ENCODE peak calls at places on chromosomes 2 and 18, in eight cellular contexts. X is brain microvascular endothelial cell, C is AG04449, Z is HFF-Myc, H is right atrium auricular region, L is IMR-90, Q is heart right ventricle, S is nephron progenitor cell. G is an unnamed sample.

GRCh38 chr2:241636983-241637232 is at the start of gene THAP4:
- DNase-seq in X (no peak), C (no peak), Z (no peak), H (no peak), L (no peak), Q (peak), S (peak), G (no peak)

GRCh38 chr2:236136483-236136882 is 31.7 kb downstream of the GBX2 start:
- DNase-seq in X (no peak), C (no peak), Z (no peak), H (no peak), L (no peak), Q (no peak), S (no peak), G (no peak)

GRCh38 chr2:212548459-212548815 is 9.8 kb upstream of the ERBB4 start:
- DNase-seq in X (peak), C (no peak), Z (peak), H (no peak), L (peak), Q (no peak), S (no peak), G (no peak)

GRCh38 chr18:76099931-76100457 is 395.0 kb downstream of the ZNF516 start:
- DNase-seq in X (no peak), C (no peak), Z (no peak), H (no peak), L (no peak), Q (no peak), S (no peak), G (no peak)

GRCh38 chr2:136767030-136767429 is 1.7 kb downstream of the THSD7B start:
- DNase-seq in X (no peak), C (no peak), Z (no peak), H (no peak), L (no peak), Q (no peak), S (no peak), G (no peak)

GRCh38 chr2:39780825-39781600 is 2.0 kb upstream of the THUMPD2 start:
- DNase-seq in X (no peak), C (no peak), Z (no peak), H (no peak), L (no peak), Q (no peak), S (no peak), G (no peak)

GRCh38 chr2:75309596-75310290 is 110.4 kb upstream of the TACR1 start:
- DNase-seq in X (no peak), C (no peak), Z (no peak), H (no peak), L (peak), Q (no peak), S (no peak), G (no peak)

GRCh38 chr18:45702871-45703270 is 21.1 kb upstream of the SLC14A1 start:
- DNase-seq in X (no peak), C (no peak), Z (no peak), H (no peak), L (peak), Q (no peak), S (no peak), G (no peak)

GRCh38 chr18:33459612-33460011 is 19.1 kb upstream of the CCDC178 start:
- DNase-seq in X (no peak), C (no peak), Z (no peak), H (no peak), L (no peak), Q (no peak), S (no peak), G (no peak)

GRCh38 chr2:127122351-127123027 is 15.5 kb upstream of the BIN1 start:
- DNase-seq in X (no peak), C (no peak), Z (no peak), H (peak), L (no peak), Q (no peak), S (no peak), G (no peak)

GRCh38 chr18:34659579-34660517 is 50.2 kb upstream of the DTNA start:
- DNase-seq in X (peak), C (peak), Z (peak), H (peak), L (peak), Q (peak), S (peak), G (no peak)

GRCh38 chr2:137208361-137208973 is 443.1 kb downstream of the THSD7B start:
- DNase-seq in X (peak), C (no peak), Z (no peak), H (no peak), L (no peak), Q (no peak), S (no peak), G (no peak)

GRCh38 chr2:221747289-221747972 is 175.3 kb upstream of the EPHA4 start:
- DNase-seq in X (no peak), C (no peak), Z (no peak), H (no peak), L (no peak), Q (no peak), S (no peak), G (no peak)

GRCh38 chr2:82282111-82282882 is 1977.7 kb upstream of the LRRTM1 start:
- DNase-seq in X (no peak), C (no peak), Z (no peak), H (no peak), L (no peak), Q (no peak), S (peak), G (no peak)
- TF ChIP-seq CTCF in X (peak), C (no peak), Z (no peak), H (no peak), L (no peak), Q (no peak), S (peak), G (no peak)

DNA sequence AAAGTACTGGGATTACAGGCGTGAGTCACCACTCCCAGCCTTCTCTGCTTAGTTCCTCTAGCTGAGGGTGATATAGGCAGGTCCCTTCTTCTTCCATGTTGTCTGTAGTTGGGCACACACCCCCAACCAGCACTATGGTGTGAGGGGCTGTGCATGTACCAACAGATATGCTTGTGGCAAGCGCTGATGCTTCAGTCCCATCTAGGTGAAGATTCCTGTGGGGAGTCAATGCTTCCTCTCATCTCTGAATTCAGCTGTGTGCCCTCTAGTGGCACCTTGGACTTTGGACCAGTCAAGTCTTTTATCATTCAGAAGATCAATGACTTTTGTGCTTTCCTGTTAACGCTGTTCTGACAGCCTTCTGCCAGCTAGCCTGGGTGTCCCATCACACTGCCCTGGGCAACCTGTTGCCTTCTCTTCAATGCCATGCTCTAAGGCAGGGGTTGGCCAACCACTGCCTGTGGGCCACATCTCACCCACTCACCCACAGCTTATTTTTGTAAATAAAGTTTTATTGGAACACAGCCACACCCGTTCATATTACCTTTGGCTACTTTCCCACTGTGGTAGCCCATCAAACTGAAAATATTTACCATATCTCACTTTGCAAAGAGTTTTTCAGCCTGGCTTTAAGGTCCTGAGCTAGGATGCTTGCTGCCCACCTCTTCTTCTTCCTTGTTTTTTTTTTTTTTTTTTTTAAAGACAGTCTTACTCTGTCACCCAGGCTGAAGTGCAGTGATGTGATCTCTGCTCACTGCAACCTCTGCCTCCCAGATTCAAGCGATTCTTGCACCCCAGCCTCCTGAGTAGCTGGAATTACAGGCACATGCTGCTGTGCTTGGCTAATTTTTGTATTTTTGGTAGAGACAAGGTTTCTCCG is 51.0 kb downstream of the NPAS2 start:
- DNase-seq in X (no peak), C (no peak), Z (no peak), H (no peak), L (no peak), Q (no peak), S (no peak), G (no peak)
- TF ChIP-seq CTCF in X (peak), C (no peak), Z (peak), H (no peak), L (peak), Q (peak), S (peak), G (no peak)

GRCh38 chr2:112572005-112572404 is 12.4 kb upstream of the CHCHD5 start:
- DNase-seq in X (no peak), C (no peak), Z (no peak), H (no peak), L (no peak), Q (no peak), S (no peak), G (no peak)

GRCh38 chr2:112580084-112580483 is 4.3 kb upstream of the CHCHD5 start:
- DNase-seq in X (no peak), C (no peak), Z (no peak), H (no peak), L (no peak), Q (no peak), S (no peak), G (no peak)

GRCh38 chr2:112579280-112579679 is 5.1 kb upstream of the CHCHD5 start:
- DNase-seq in X (peak), C (no peak), Z (peak), H (no peak), L (peak), Q (no peak), S (no peak), G (no peak)

GRCh38 chr2:112582314-112582746 is 2.1 kb upstream of the CHCHD5 start:
- DNase-seq in X (peak), C (no peak), Z (peak), H (no peak), L (peak), Q (no peak), S (peak), G (no peak)

DNA sequence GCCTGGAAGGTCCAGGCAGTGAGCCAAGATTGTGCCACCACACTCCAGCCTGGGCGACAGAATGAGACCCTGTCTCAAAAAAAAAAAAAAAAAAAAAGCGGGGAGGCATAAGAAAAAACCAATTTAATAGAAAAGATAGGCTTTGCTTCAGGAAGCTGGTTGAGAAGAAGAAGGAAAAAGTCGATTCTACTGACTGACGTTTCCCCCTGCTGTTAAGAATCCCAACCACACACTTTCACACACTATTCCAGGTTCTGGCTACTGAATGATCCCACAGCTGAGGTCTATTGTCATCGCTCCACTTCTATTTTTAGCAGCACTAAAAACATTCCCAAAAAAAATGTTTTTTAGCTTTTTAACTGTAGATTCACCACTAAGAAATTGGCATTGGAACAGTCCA is 6.7 kb upstream of the CHCHD5 start:
- DNase-seq in X (peak), C (no peak), Z (no peak), H (no peak), L (peak), Q (no peak), S (no peak), G (no peak)
- TF ChIP-seq CTCF in X (peak), C (peak), Z (peak), H (no peak), L (peak), Q (no peak), S (no peak), G (no peak)

GRCh38 chr2:162333968-162334367 is 10.0 kb upstream of the GCA start:
- DNase-seq in X (peak), C (no peak), Z (no peak), H (no peak), L (peak), Q (no peak), S (peak), G (no peak)
- TF ChIP-seq CTCF in X (peak), C (peak), Z (peak), H (no peak), L (peak), Q (no peak), S (peak), G (peak)

DNA sequence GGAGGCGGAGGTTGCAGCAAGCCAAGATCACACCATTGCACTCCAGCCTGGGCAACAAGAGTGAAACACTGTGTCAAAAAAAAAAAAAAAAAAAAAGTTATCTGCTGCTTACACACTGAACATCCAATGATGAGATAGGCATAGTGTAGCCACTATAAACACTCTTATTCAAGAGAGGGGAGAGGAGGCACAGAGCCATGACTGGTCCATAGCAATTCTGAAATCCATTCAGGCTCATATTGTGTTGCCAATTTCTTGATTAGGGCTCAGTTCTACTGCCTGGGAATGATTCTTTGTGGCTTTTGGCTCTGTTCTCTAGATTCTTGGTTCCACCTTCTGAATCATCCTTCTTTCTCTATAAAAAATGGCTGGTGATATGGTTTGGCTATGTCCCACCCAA is 136.1 kb downstream of the ZFP36L2 start:
- DNase-seq in X (no peak), C (no peak), Z (no peak), H (no peak), L (no peak), Q (no peak), S (no peak), G (no peak)
- TF ChIP-seq CTCF in X (no peak), C (no peak), Z (no peak), H (no peak), L (no peak), Q (no peak), S (no peak), G (no peak)

GRCh38 chr18:70520867-70521266 is 232.0 kb downstream of the SOCS6 start:
- DNase-seq in X (no peak), C (no peak), Z (no peak), H (no peak), L (no peak), Q (no peak), S (no peak), G (no peak)
- TF ChIP-seq CTCF in X (no peak), C (no peak), Z (no peak), H (no peak), L (no peak), Q (no peak), S (no peak), G (no peak)

G was measured in D721Med.